ENCODE peak calls at places on chromosomes 3 and 15, in six cellular contexts. J is type B pancreatic cell, Q is esophagus squamous epithelium, Z is psoas muscle, A is GM20000, S is brain microvascular endothelial cell. O is an unnamed sample.

GRCh38 chr15:74776851-74777768 is 4.8 kb upstream of the CSK start:
- DNase-seq in Q (no peak), Z (no peak), S (no peak), J (no peak), A (peak), O (no peak)

GRCh38 chr3:33544126-33544525 is 103.9 kb upstream of the UBP1 start:
- DNase-seq in A (no peak), J (no peak), S (no peak), Q (no peak), Z (no peak), O (no peak)

GRCh38 chr3:122132949-122133540 is 50.4 kb upstream of the CASR start:
- DNase-seq in Q (no peak), S (no peak), A (no peak), Z (no peak), J (no peak), O (no peak)

GRCh38 chr15:63322541-63322940 is 45.1 kb downstream of the APH1B start:
- DNase-seq in A (no peak), Q (no peak), J (no peak), Z (no peak), S (peak), O (no peak)

GRCh38 chr3:100108464-100109079 is 5.7 kb downstream of the FILIP1L start:
- DNase-seq in Q (no peak), J (no peak), S (no peak), Z (peak), A (no peak), O (no peak)

GRCh38 chr3:31829011-31829410 is 152.1 kb downstream of the OSBPL10 start:
- DNase-seq in S (no peak), Q (no peak), Z (no peak), J (no peak), A (no peak), O (no peak)

GRCh38 chr15:89293012-89293411 is 41.6 kb downstream of the POLG start:
- DNase-seq in Z (no peak), S (no peak), Q (no peak), J (no peak), A (no peak), O (no peak)

GRCh38 chr3:77051927-77052542 is 12.1 kb downstream of the ROBO2 start:
- DNase-seq in Z (no peak), A (no peak), J (no peak), Q (no peak), S (no peak), O (no peak)

GRCh38 chr3:185126201-185126600 is 26.7 kb downstream of the C3orf70 start:
- DNase-seq in A (no peak), Z (no peak), J (no peak), S (no peak), Q (no peak), O (no peak)

GRCh38 chr15:73335471-73335870 is 33.3 kb downstream of the HCN4 start:
- DNase-seq in S (no peak), A (no peak), Q (no peak), Z (no peak), J (no peak), O (no peak)

GRCh38 chr3:113354307-113354706 is 87.0 kb downstream of the CFAP44 start:
- DNase-seq in Z (no peak), A (no peak), Q (no peak), S (no peak), J (no peak), O (no peak)

GRCh38 chr15:25136119-25136518 is 181.3 kb downstream of the SNRPN start:
- DNase-seq in J (no peak), A (no peak), S (peak), Q (no peak), Z (no peak), O (no peak)

DNA sequence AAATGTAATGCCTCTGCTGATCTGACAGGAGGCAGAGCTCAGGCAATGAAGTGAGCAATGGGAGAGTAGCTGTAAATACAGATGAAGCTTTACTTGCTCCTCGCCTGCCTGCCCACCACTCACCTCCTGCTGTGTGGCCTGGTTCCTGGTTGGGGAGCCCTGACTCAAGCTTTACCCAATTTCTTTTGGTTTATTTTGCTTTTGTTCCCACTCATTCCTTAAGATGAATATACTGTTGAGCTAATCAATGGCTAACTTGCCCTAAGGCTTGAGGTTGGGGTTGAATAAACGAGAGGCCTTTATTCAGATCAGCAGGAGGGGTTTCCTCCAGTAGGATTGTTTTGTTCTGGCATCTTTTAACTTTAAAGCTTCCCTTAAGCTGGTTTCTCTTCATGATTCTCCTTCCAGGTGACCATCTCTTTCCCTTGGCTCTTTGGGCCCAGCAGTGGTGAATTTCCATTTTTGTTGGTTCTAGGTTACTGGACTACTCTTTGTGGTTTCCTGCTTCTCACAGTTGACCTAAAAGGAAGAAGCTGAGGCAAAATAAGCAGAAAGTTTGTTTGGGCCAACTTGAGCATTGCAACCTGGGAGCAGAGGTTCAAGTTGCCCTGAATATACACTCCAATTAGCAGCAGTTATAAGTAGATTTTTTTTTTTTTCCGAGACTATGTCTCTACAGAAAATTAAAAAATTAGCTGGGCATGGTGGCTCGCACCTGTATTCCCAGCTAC is 44.4 kb downstream of the STARD9 start:
- DNase-seq in J (peak), A (no peak), Z (no peak), S (no peak), Q (no peak), O (no peak)
- TF ChIP-seq CTCF in J (no peak), A (no peak), Z (no peak), S (no peak), Q (no peak), O (no peak)

GRCh38 chr3:125605771-125606170 is 10.5 kb upstream of the OSBPL11 start:
- DNase-seq in S (no peak), A (no peak), Z (no peak), J (no peak), Q (no peak), O (no peak)

GRCh38 chr3:125608419-125608818 is 13.1 kb upstream of the OSBPL11 start:
- DNase-seq in Z (no peak), J (no peak), S (no peak), A (no peak), Q (no peak), O (no peak)

GRCh38 chr3:125606291-125606690 is 11.0 kb upstream of the OSBPL11 start:
- DNase-seq in J (no peak), Q (no peak), S (no peak), A (no peak), Z (no peak), O (no peak)

GRCh38 chr3:125602752-125603649 is 7.7 kb upstream of the OSBPL11 start:
- DNase-seq in Z (no peak), S (peak), Q (no peak), J (no peak), A (no peak), O (no peak)
- TF ChIP-seq CTCF in Z (no peak), S (no peak), Q (no peak), J (peak), A (no peak), O (no peak)

GRCh38 chr3:12471228-12471627 is 13.1 kb upstream of the TSEN2 start:
- DNase-seq in Z (no peak), Q (no peak), A (no peak), S (no peak), J (no peak), O (no peak)
- TF ChIP-seq CTCF in Z (no peak), Q (no peak), A (no peak), S (peak), J (no peak), O (no peak)

GRCh38 chr15:66261056-66261455 is 7.5 kb upstream of the MEGF11 start:
- DNase-seq in A (no peak), Q (no peak), S (no peak), Z (no peak), J (no peak), O (no peak)

GRCh38 chr15:66269326-66270090 is 16.0 kb upstream of the MEGF11 start:
- DNase-seq in Q (no peak), Z (no peak), J (no peak), A (no peak), S (peak), O (no peak)

DNA sequence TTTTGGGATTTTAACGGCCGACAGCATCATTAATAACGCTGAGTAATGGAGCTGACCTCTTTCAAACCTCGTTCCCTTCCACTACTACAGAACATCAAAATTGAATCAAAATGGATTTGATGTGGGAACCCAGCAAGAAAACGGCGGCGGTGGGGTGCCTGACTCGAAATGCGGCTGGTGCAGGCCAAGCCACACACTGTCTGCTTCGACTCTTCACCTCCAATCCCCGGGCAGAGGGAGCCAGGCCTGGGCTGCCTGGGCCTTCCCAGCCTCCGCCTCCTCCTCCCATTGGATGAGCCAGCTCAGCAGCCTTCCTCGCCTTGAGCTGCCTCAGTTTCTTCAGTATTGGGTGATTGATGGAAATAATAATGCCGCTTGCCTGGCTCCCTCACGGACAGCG is 11.3 kb upstream of the MEGF11 start:
- DNase-seq in Z (no peak), A (no peak), J (no peak), Q (no peak), S (no peak), O (no peak)
- TF ChIP-seq CTCF in Z (no peak), A (no peak), J (no peak), Q (no peak), S (no peak), O (no peak)

DNA sequence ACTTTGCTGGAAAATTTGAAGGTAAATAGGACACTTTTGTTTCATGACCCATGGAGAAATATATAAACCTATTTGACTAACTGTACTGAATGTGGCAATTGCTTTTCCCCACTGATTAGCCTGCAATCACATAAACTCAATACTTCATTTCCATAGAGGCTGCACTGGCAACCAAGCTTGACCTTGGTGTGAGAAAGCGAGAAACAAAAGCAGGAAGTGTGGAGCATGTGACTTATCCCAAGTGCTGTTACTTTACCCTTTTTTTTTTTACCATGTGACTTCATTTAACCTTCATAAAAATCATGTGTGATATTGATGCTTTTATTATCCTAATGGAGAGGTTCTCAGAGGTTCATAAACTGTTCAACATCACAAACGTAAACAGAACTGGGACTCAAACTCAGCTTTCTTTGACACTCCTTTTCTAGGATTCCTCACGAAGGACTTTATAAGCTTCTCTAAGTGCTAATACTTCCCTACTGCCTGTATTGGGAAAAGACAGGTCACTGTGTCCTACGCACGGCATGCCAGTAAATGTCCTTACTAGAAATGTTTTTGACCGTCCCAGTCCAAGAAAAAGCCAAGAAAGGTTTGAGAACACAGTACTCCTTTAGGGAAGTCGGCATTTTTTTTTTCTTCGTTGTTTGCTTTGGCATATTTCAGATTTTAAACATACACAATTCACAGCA is 34.9 kb upstream of the ZNF385D start:
- DNase-seq in Q (no peak), S (no peak), J (no peak), Z (no peak), A (no peak), O (no peak)
- TF ChIP-seq CTCF in Q (no peak), S (no peak), J (no peak), Z (no peak), A (no peak), O (no peak)

GRCh38 chr3:56042326-56042951 is 425.8 kb downstream of the ERC2 start:
- DNase-seq in Q (no peak), S (peak), Z (no peak), J (no peak), A (no peak), O (no peak)
- TF ChIP-seq CTCF in Q (peak), S (peak), Z (peak), J (peak), A (no peak), O (peak)

DNA sequence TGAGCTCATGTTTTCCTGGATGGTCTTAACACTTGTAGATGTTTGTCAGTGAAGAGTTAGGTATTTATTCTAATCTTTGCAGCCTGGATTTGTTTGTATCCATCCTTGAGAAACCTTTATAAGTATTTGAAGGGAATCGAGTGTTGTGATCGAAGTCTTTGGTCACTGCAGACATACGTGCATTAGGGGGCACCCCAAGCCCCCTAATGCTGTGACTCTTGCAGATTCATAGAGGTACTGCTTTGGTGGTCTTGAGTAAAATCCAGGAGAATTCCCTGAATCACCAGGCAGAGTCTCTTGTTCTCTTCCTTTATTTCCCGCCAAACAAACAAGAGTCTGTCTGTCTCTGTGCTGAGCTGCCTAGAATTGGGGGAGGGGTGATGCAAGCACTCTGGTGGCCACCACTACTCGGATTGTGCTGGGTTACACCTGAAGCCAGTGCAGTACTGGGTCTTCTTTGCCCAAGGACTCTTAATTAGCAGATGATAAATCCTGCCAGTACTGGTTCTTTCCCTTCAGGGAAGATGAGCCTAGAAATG is 170.5 kb upstream of the POU1F1 start:
- DNase-seq in A (no peak), J (no peak), Q (no peak), S (no peak), Z (no peak), O (no peak)
- TF ChIP-seq CTCF in A (no peak), J (no peak), Q (no peak), S (no peak), Z (no peak), O (no peak)

GRCh38 chr15:39543651-39544050 is 37.2 kb upstream of the THBS1 start:
- DNase-seq in Z (no peak), A (no peak), J (no peak), Q (no peak), S (no peak), O (no peak)
- TF ChIP-seq CTCF in Z (no peak), A (no peak), J (no peak), Q (no peak), S (peak), O (no peak)

GRCh38 chr3:126454026-126454425 is 21.7 kb downstream of the ZXDC start:
- DNase-seq in Z (no peak), A (no peak), J (no peak), S (no peak), Q (no peak), O (no peak)
- TF ChIP-seq CTCF in Z (no peak), A (no peak), J (no peak), S (no peak), Q (no peak), O (no peak)